ENCODE peak calls at places on chromosomes 12 and 14, in eight cellular contexts. One of them, this sample, is unnamed.

GRCh38 chr14:89368490-89369477 is 48.2 kb downstream of the FOXN3 start:
- DNase-seq in heart right ventricle: no peak
- DNase-seq in CD8-positive, alpha-beta T cell: no peak
- DNase-seq in A549: no peak
- DNase-seq in left lung: no peak
- DNase-seq in neural progenitor cell: no peak
- DNase-seq in tibial artery: no peak
- DNase-seq in heart left ventricle: no peak
- DNase-seq in this sample: no peak

GRCh38 chr14:79091381-79091963 is 921.3 kb downstream of the NRXN3 start:
- DNase-seq in CD8-positive, alpha-beta T cell: no peak
- DNase-seq in left lung: no peak
- DNase-seq in neural progenitor cell: peak; percentile 93
- DNase-seq in heart left ventricle: no peak
- DNase-seq in heart right ventricle: no peak
- DNase-seq in tibial artery: no peak
- DNase-seq in A549: no peak
- DNase-seq in this sample: no peak

GRCh38 chr12:89948266-89949175 is 239.9 kb upstream of the ATP2B1 start:
- DNase-seq in CD8-positive, alpha-beta T cell: no peak
- DNase-seq in tibial artery: no peak
- DNase-seq in left lung: no peak
- DNase-seq in A549: no peak
- DNase-seq in neural progenitor cell: no peak
- DNase-seq in heart right ventricle: no peak
- DNase-seq in heart left ventricle: no peak
- DNase-seq in this sample: no peak

GRCh38 chr12:6548556-6549378 is 7.1 kb downstream of the IFFO1 start:
- DNase-seq in tibial artery: no peak
- DNase-seq in heart right ventricle: no peak
- DNase-seq in A549: no peak
- DNase-seq in neural progenitor cell: no peak
- DNase-seq in CD8-positive, alpha-beta T cell: no peak
- DNase-seq in heart left ventricle: no peak
- DNase-seq in left lung: peak; percentile 79
- DNase-seq in this sample: no peak

GRCh38 chr12:51379571-51379970 is 11.6 kb downstream of the GALNT6 start:
- DNase-seq in heart right ventricle: no peak
- DNase-seq in tibial artery: no peak
- DNase-seq in A549: no peak
- DNase-seq in heart left ventricle: no peak
- DNase-seq in neural progenitor cell: no peak
- DNase-seq in CD8-positive, alpha-beta T cell: no peak
- DNase-seq in left lung: no peak
- DNase-seq in this sample: no peak

GRCh38 chr12:7923241-7924236 is 12.4 kb downstream of the SLC2A3 start:
- DNase-seq in heart right ventricle: no peak
- DNase-seq in neural progenitor cell: no peak
- DNase-seq in A549: no peak
- DNase-seq in heart left ventricle: no peak
- DNase-seq in CD8-positive, alpha-beta T cell: no peak
- DNase-seq in tibial artery: no peak
- DNase-seq in left lung: no peak
- DNase-seq in this sample: no peak

GRCh38 chr14:101721951-101722661 is 39.4 kb upstream of the PPP2R5C start:
- DNase-seq in CD8-positive, alpha-beta T cell: peak; percentile 67
- DNase-seq in heart left ventricle: peak; percentile 65
- DNase-seq in heart right ventricle: peak; percentile 29
- DNase-seq in tibial artery: no peak
- DNase-seq in A549: no peak
- DNase-seq in left lung: no peak
- DNase-seq in neural progenitor cell: no peak
- DNase-seq in this sample: no peak

GRCh38 chr14:67517083-67517482 is 16.0 kb upstream of the PLEKHH1 start:
- DNase-seq in heart left ventricle: no peak
- DNase-seq in left lung: no peak
- DNase-seq in tibial artery: no peak
- DNase-seq in A549: no peak
- DNase-seq in CD8-positive, alpha-beta T cell: no peak
- DNase-seq in heart right ventricle: peak; percentile 21
- DNase-seq in neural progenitor cell: peak; percentile 74
- DNase-seq in this sample: peak; percentile 82

GRCh38 chr14:101125719-101126375 is 222.3 kb upstream of the RTL1 start:
- DNase-seq in left lung: peak; percentile 58
- DNase-seq in heart left ventricle: no peak
- DNase-seq in A549: no peak
- DNase-seq in heart right ventricle: no peak
- DNase-seq in tibial artery: peak; percentile 46
- DNase-seq in CD8-positive, alpha-beta T cell: no peak
- DNase-seq in neural progenitor cell: no peak
- DNase-seq in this sample: peak; percentile 12

GRCh38 chr12:72330784-72331183 is 58.6 kb downstream of the TRHDE start:
- DNase-seq in heart right ventricle: no peak
- DNase-seq in neural progenitor cell: no peak
- DNase-seq in A549: no peak
- DNase-seq in heart left ventricle: no peak
- DNase-seq in tibial artery: no peak
- DNase-seq in left lung: no peak
- DNase-seq in CD8-positive, alpha-beta T cell: no peak
- DNase-seq in this sample: no peak

GRCh38 chr12:45298721-45299120 is 82.8 kb downstream of the ANO6 start:
- DNase-seq in A549: no peak
- DNase-seq in neural progenitor cell: no peak
- DNase-seq in heart left ventricle: no peak
- DNase-seq in tibial artery: no peak
- DNase-seq in heart right ventricle: no peak
- DNase-seq in CD8-positive, alpha-beta T cell: no peak
- DNase-seq in left lung: no peak
- DNase-seq in this sample: no peak

GRCh38 chr14:59362533-59362932 is 102.6 kb downstream of the GPR135 start:
- DNase-seq in neural progenitor cell: no peak
- DNase-seq in heart right ventricle: no peak
- DNase-seq in CD8-positive, alpha-beta T cell: no peak
- DNase-seq in tibial artery: no peak
- DNase-seq in left lung: no peak
- DNase-seq in heart left ventricle: no peak
- DNase-seq in A549: no peak
- DNase-seq in this sample: no peak

GRCh38 chr14:47269788-47270492 is 405.5 kb downstream of the MDGA2 start:
- DNase-seq in left lung: no peak
- DNase-seq in heart left ventricle: no peak
- DNase-seq in heart right ventricle: no peak
- DNase-seq in neural progenitor cell: no peak
- DNase-seq in tibial artery: no peak
- DNase-seq in A549: no peak
- DNase-seq in CD8-positive, alpha-beta T cell: no peak
- DNase-seq in this sample: no peak

GRCh38 chr12:3152013-3152412 is 74.8 kb downstream of the TSPAN9 start:
- DNase-seq in A549: no peak
- DNase-seq in CD8-positive, alpha-beta T cell: no peak
- DNase-seq in neural progenitor cell: peak; percentile 42
- DNase-seq in heart right ventricle: no peak
- DNase-seq in left lung: no peak
- DNase-seq in heart left ventricle: peak; percentile 49
- DNase-seq in tibial artery: peak; percentile 84
- DNase-seq in this sample: no peak

GRCh38 chr12:3150308-3150670 is 73.1 kb downstream of the TSPAN9 start:
- DNase-seq in heart left ventricle: no peak
- DNase-seq in heart right ventricle: no peak
- DNase-seq in A549: no peak
- DNase-seq in left lung: no peak
- DNase-seq in tibial artery: no peak
- DNase-seq in CD8-positive, alpha-beta T cell: no peak
- DNase-seq in neural progenitor cell: no peak
- DNase-seq in this sample: no peak

GRCh38 chr12:3149505-3150307 is 72.5 kb downstream of the TSPAN9 start:
- DNase-seq in A549: no peak
- DNase-seq in heart right ventricle: no peak
- DNase-seq in tibial artery: no peak
- DNase-seq in neural progenitor cell: no peak
- DNase-seq in left lung: no peak
- DNase-seq in heart left ventricle: peak; percentile 26
- DNase-seq in CD8-positive, alpha-beta T cell: no peak
- DNase-seq in this sample: no peak

GRCh38 chr12:3152892-3153291 is 75.7 kb downstream of the TSPAN9 start:
- DNase-seq in left lung: no peak
- DNase-seq in heart right ventricle: no peak
- DNase-seq in A549: no peak
- DNase-seq in tibial artery: no peak
- DNase-seq in heart left ventricle: peak; percentile 39
- DNase-seq in neural progenitor cell: no peak
- DNase-seq in CD8-positive, alpha-beta T cell: no peak
- DNase-seq in this sample: no peak

DNA sequence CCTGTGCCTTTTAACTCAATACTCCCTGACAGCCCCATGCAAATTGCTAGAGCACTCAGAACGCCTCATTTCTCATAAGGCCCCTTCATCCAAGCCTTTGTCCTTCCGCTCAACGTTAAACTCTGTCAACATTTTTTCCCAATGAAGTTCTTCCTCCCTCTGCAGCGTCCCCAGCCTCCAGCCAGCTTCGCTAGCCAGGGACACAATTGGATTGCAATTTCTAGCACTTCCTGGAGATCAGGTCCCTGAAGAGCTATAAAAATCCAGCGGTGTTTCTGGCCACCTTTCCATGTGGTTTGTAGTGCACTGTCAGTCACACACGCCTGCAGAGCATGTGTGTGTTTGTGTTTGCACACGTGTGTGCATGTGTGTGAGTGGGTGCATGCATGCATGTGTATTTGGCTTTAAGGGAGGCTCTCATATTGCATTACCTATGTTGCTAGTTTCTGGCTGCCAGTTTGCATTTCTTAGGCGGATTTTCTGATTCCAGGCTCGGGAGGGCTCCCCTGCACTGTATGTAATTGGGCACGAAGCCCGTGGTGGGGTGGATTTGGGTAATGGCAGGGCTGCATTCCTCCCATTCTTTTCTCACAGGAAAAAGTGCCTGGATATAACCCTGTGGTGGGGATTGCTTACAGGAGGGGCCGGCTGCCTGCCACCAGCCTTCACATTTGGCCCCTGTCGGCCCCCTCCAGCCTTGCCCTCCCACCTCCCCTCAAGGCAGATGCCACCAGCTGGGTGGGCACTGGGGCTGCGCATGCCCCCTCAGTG is 73.8 kb downstream of the TSPAN9 start:
- DNase-seq in tibial artery: no peak
- DNase-seq in left lung: no peak
- DNase-seq in neural progenitor cell: peak; percentile 68
- DNase-seq in A549: no peak
- DNase-seq in CD8-positive, alpha-beta T cell: no peak
- DNase-seq in heart left ventricle: peak; percentile 28
- DNase-seq in heart right ventricle: no peak
- DNase-seq in this sample: no peak
- H3K4me3 ChIP-seq in tibial artery: peak overlapping the region; percentile 20
- H3K4me3 ChIP-seq in left lung: no peak overlapping the region
- H3K4me3 ChIP-seq in neural progenitor cell: no peak overlapping the region
- H3K4me3 ChIP-seq in A549: no peak overlapping the region
- H3K4me3 ChIP-seq in CD8-positive, alpha-beta T cell: no peak overlapping the region
- H3K4me3 ChIP-seq in heart left ventricle: no peak overlapping the region
- H3K4me3 ChIP-seq in heart right ventricle: no peak overlapping the region
- H3K4me3 ChIP-seq in this sample: no peak overlapping the region

DNA sequence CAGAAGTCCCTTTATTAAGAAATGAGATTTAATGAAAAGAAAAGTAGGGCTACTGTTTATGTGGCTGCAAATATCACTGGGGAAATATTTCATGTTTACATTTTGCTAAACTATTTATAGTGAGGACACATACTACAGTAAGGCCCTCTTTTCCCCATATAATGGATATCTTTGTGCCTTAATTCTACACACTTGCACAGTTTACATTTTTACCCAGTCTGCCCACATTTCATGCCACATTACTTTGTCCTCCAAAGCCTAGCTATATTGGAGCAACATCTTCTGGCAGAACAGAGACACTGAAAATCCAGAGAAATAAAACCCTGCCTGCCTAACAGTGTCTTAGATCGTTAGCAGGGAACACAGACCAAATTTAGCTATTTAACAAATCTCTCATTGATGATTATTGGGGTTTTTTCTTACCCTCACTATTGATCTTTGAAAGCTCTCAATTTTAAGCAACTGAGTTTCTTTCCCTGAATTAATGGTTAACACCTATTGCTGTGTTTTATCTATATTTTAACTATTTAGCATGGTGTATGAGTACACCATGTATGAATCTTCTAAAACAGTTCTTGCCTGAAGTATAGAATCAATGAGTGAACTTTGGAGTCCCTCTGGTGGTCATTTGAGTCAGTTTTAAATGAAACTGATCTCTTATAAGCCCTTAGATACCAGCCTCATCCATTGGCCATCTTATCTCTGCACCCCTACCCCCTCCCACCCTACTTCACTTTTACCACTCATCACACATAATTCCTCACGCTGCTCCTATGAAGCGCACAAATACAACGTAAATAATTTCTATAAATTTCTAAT is 170.2 kb downstream of the BCAT1 start:
- DNase-seq in tibial artery: no peak
- DNase-seq in heart right ventricle: no peak
- DNase-seq in A549: peak; percentile 5
- DNase-seq in neural progenitor cell: peak; percentile 68
- DNase-seq in CD8-positive, alpha-beta T cell: no peak
- DNase-seq in heart left ventricle: no peak
- DNase-seq in left lung: no peak
- DNase-seq in this sample: no peak
- TF ChIP-seq CTCF in tibial artery: peak; percentile 35
- TF ChIP-seq CTCF in heart right ventricle: no peak
- TF ChIP-seq CTCF in A549: peak; percentile 23
- TF ChIP-seq CTCF in neural progenitor cell: peak; percentile 69
- TF ChIP-seq CTCF in CD8-positive, alpha-beta T cell: no peak
- TF ChIP-seq CTCF in heart left ventricle: no peak
- TF ChIP-seq CTCF in left lung: peak; percentile 27
- TF ChIP-seq CTCF in this sample: peak; percentile 53

GRCh38 chr12:47648056-47648579 is 57.7 kb downstream of the RPAP3 start:
- DNase-seq in heart left ventricle: no peak
- DNase-seq in heart right ventricle: no peak
- DNase-seq in tibial artery: no peak
- DNase-seq in CD8-positive, alpha-beta T cell: no peak
- DNase-seq in A549: no peak
- DNase-seq in left lung: no peak
- DNase-seq in neural progenitor cell: no peak
- DNase-seq in this sample: no peak
- H3K27ac ChIP-seq in heart left ventricle: no peak overlapping the region
- H3K27ac ChIP-seq in heart right ventricle: no peak overlapping the region
- H3K27ac ChIP-seq in tibial artery: no peak overlapping the region
- H3K27ac ChIP-seq in CD8-positive, alpha-beta T cell: no peak overlapping the region
- H3K27ac ChIP-seq in A549: no peak overlapping the region
- H3K27ac ChIP-seq in left lung: no peak overlapping the region
- H3K27ac ChIP-seq in neural progenitor cell: peak overlapping the region; percentile 38
- H3K27ac ChIP-seq in this sample: no peak overlapping the region

DNA sequence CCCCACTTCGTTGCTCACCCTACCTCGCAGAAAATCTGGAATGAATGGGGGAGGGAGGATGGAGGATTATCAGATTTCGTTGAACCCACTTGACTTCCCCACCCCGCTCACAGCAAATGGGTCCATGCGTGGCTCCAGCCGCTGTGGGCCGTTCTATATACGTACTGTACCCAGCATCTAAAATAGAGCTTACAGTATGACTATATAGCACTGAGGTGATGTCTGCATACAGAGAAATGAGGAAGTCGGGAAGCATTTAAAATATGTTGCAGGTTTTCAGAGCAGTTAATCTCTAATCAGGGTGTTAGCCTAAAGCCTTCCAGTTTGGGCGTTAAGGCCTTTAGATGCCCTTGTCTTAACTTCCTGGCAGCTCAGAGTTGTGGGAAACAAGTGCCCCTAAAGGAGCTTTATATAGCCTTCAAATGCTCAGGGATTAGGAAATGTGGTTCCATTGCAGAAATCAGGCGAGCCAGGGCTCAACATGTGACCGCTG is 1.4 kb downstream of the BICDL1 start:
- DNase-seq in heart right ventricle: no peak
- DNase-seq in tibial artery: no peak
- DNase-seq in heart left ventricle: no peak
- DNase-seq in left lung: no peak
- DNase-seq in CD8-positive, alpha-beta T cell: no peak
- DNase-seq in neural progenitor cell: peak; percentile 28
- DNase-seq in A549: no peak
- DNase-seq in this sample: no peak
- H3K4me3 ChIP-seq in heart right ventricle: no peak overlapping the region
- H3K4me3 ChIP-seq in tibial artery: no peak overlapping the region
- H3K4me3 ChIP-seq in heart left ventricle: peak overlapping the region; percentile 68
- H3K4me3 ChIP-seq in left lung: peak overlapping the region; percentile 43
- H3K4me3 ChIP-seq in CD8-positive, alpha-beta T cell: peak overlapping the region; percentile 54
- H3K4me3 ChIP-seq in neural progenitor cell: peak overlapping the region; percentile 57
- H3K4me3 ChIP-seq in A549: peak overlapping the region; percentile 65
- H3K4me3 ChIP-seq in this sample: peak overlapping the region; percentile 70